ENCODE peak calls at places on chromosome 10, in eight cellular contexts. E is stomach; A is activated naive CD4-positive, alpha-beta T cell; F is T-cell; R is Right ventricle myocardium inferior; Q is A172; Z is activated naive CD8-positive, alpha-beta T cell treated with anti-CD3 and anti-CD28 coated beads, Interleukin-2, amount 50 U/mL, for 16 hours; Y is GM12891. K is an unnamed sample.

GRCh38 chr10:121935702-121936101 is 7.9 kb upstream of the ATE1 start:
- DNase-seq in E (peak; percentile 42), A (no peak), F (no peak), R (no peak), Q (no peak), Z (no peak), Y (no peak), K (no peak)

GRCh38 chr10:112507988-112508387 is 61.0 kb downstream of the VTI1A start:
- DNase-seq in E (no peak), A (no peak), F (no peak), R (no peak), Q (no peak), Z (no peak), Y (no peak), K (no peak)

GRCh38 chr10:97718659-97719142 is 5.2 kb downstream of the MARVELD1 start:
- DNase-seq in E (peak; percentile 85), A (no peak), F (no peak), R (no peak), Q (peak; percentile 45), Z (no peak), Y (no peak), K (peak; percentile 82)

GRCh38 chr10:34288634-34289033 is 526.5 kb downstream of the PARD3 start:
- DNase-seq in E (no peak), A (no peak), F (no peak), R (no peak), Q (no peak), Z (no peak), Y (no peak), K (no peak)

GRCh38 chr10:61159253-61159652 is 215.3 kb upstream of the RHOBTB1 start:
- DNase-seq in E (no peak), A (no peak), F (no peak), R (no peak), Q (peak; percentile 21), Z (no peak), Y (no peak), K (no peak)

GRCh38 chr10:132842397-132842796 is 56.5 kb upstream of the NKX6-2 start:
- DNase-seq in E (no peak), A (no peak), F (no peak), R (no peak), Q (no peak), Z (no peak), Y (no peak), K (no peak)

GRCh38 chr10:74047871-74048270 is 50.0 kb downstream of the VCL start:
- DNase-seq in E (no peak), A (no peak), F (no peak), R (no peak), Q (no peak), Z (no peak), Y (no peak), K (no peak)

GRCh38 chr10:99667108-99667751 is 7.9 kb downstream of the ENTPD7 start:
- DNase-seq in E (no peak), A (no peak), F (no peak), R (no peak), Q (peak; percentile 91), Z (no peak), Y (no peak), K (no peak)

GRCh38 chr10:50369931-50370330 is 118.6 kb upstream of the ASAH2 start:
- DNase-seq in E (no peak), A (no peak), F (no peak), R (no peak), Q (no peak), Z (no peak), Y (no peak), K (no peak)

GRCh38 chr10:109450702-109451101 is 472.6 kb downstream of the XPNPEP1 start:
- DNase-seq in E (no peak), A (no peak), F (no peak), R (no peak), Q (no peak), Z (no peak), Y (no peak), K (no peak)

GRCh38 chr10:12703813-12704212 is 297.7 kb downstream of the CCDC3 start:
- DNase-seq in E (no peak), A (no peak), F (no peak), R (no peak), Q (peak; percentile 60), Z (no peak), Y (no peak), K (no peak)

GRCh38 chr10:69421611-69422308 is 5.0 kb upstream of the TACR2 start:
- DNase-seq in E (no peak), A (no peak), F (no peak), R (peak; percentile 86), Q (no peak), Z (no peak), Y (no peak), K (peak; percentile 83)

GRCh38 chr10:80622153-80622552 is 84.5 kb downstream of the SH2D4B start:
- DNase-seq in E (no peak), A (no peak), F (no peak), R (no peak), Q (no peak), Z (no peak), Y (no peak), K (no peak)

GRCh38 chr10:1227505-1228402 is 171.6 kb downstream of the WDR37 start:
- DNase-seq in E (no peak), A (no peak), F (no peak), R (no peak), Q (no peak), Z (no peak), Y (no peak), K (no peak)

GRCh38 chr10:129586897-129587443 is 119.9 kb downstream of the MGMT start:
- DNase-seq in E (no peak), A (no peak), F (no peak), R (no peak), Q (no peak), Z (no peak), Y (no peak), K (no peak)

GRCh38 chr10:55426138-55426537 is 625.1 kb upstream of the PCDH15 start:
- DNase-seq in E (no peak), A (no peak), F (no peak), R (no peak), Q (no peak), Z (no peak), Y (no peak), K (no peak)

GRCh38 chr10:35910234-35910633 is 268.1 kb upstream of the FZD8 start:
- DNase-seq in E (no peak), A (no peak), F (no peak), R (no peak), Q (peak; percentile 51), Z (no peak), Y (no peak), K (no peak)

GRCh38 chr10:113854019-113854756 is at the start of the genes DCLRE1A and NHLRC2:
- DNase-seq in E (peak; percentile 79), A (peak; percentile 49), F (peak; percentile 34), R (peak; percentile 92), Q (peak; percentile 57), Z (peak; percentile 25), Y (peak; percentile 25), K (peak; percentile 79)

GRCh38 chr10:6516277-6516676 is 63.8 kb downstream of the PRKCQ start:
- DNase-seq in E (no peak), A (no peak), F (no peak), R (no peak), Q (no peak), Z (no peak), Y (no peak), K (no peak)

GRCh38 chr10:69362471-69362954 is 54.2 kb downstream of the TACR2 start:
- DNase-seq in E (peak; percentile 61), A (no peak), F (no peak), R (peak; percentile 85), Q (peak; percentile 84), Z (no peak), Y (no peak), K (peak; percentile 72)

GRCh38 chr10:36602374-36602773 is 523.0 kb upstream of the ANKRD30A start:
- DNase-seq in E (no peak), A (no peak), F (no peak), R (no peak), Q (peak; percentile 54), Z (no peak), Y (no peak), K (no peak)

GRCh38 chr10:66837990-66838389 is 87.8 kb upstream of the LRRTM3 start:
- DNase-seq in E (no peak), A (no peak), F (no peak), R (no peak), Q (peak; percentile 69), Z (no peak), Y (no peak), K (no peak)

GRCh38 chr10:34814228-34815173 is 595 bp downstream of the PARD3 start:
- DNase-seq in E (peak; percentile 46), A (no peak), F (no peak), R (peak; percentile 68), Q (no peak), Z (no peak), Y (peak; percentile 53), K (peak; percentile 61)

GRCh38 chr10:110758128-110758527 is 113.6 kb upstream of the PDCD4 start:
- DNase-seq in E (no peak), A (no peak), F (no peak), R (no peak), Q (no peak), Z (no peak), Y (no peak), K (no peak)

GRCh38 chr10:77678146-77678545 is 40.5 kb upstream of the KCNMA1 start:
- DNase-seq in E (no peak), A (no peak), F (no peak), R (no peak), Q (no peak), Z (no peak), Y (no peak), K (no peak)

GRCh38 chr10:48470115-48470892 is 134.6 kb downstream of the ARHGAP22 start:
- DNase-seq in E (peak; percentile 18), A (no peak), F (no peak), R (no peak), Q (no peak), Z (no peak), Y (no peak), K (peak; percentile 33)

GRCh38 chr10:125355657-125356056 is 195.3 kb upstream of the CTBP2 start:
- DNase-seq in E (no peak), A (no peak), F (no peak), R (no peak), Q (no peak), Z (no peak), Y (no peak), K (no peak)

GRCh38 chr10:62590305-62590704 is 214.2 kb upstream of the ADO start:
- DNase-seq in E (no peak), A (no peak), F (no peak), R (no peak), Q (no peak), Z (no peak), Y (no peak), K (no peak)

GRCh38 chr10:3500408-3500856 is 284.6 kb downstream of the KLF6 start:
- DNase-seq in E (no peak), A (no peak), F (no peak), R (peak; percentile 80), Q (no peak), Z (no peak), Y (no peak), K (no peak)

GRCh38 chr10:22308390-22308789 is 7.8 kb upstream of the COMMD3 start:
- DNase-seq in E (no peak), A (no peak), F (no peak), R (no peak), Q (peak; percentile 15), Z (no peak), Y (no peak), K (no peak)

GRCh38 chr10:24642921-24643678 is 80.6 kb downstream of the ARHGAP21 start:
- DNase-seq in E (no peak), A (no peak), F (no peak), R (no peak), Q (peak; percentile 78), Z (no peak), Y (no peak), K (no peak)

GRCh38 chr10:78255796-78256638 is 222.4 kb downstream of the RPS24 start:
- DNase-seq in E (peak; percentile 30), A (no peak), F (no peak), R (no peak), Q (peak; percentile 98), Z (no peak), Y (no peak), K (peak; percentile 64)

GRCh38 chr10:60237977-60238376 is 151.7 kb downstream of the ANK3 start:
- DNase-seq in E (no peak), A (no peak), F (no peak), R (no peak), Q (peak; percentile 57), Z (no peak), Y (peak; percentile 9), K (no peak)

GRCh38 chr10:105691811-105692210 is 1050.7 kb downstream of the SORCS3 start:
- DNase-seq in E (no peak), A (no peak), F (no peak), R (no peak), Q (peak; percentile 6), Z (no peak), Y (no peak), K (no peak)